ENCODE peak calls at places on chromosomes 16 and 17, in ten cellular contexts. S, T, P, M, D, I, Z, N, L and B are unnamed samples.

GRCh38 chr16:85579883-85580607 is 33.1 kb upstream of the GSE1 start:
- DNase-seq in L (no peak), I (no peak), T (no peak), S (no peak), D (no peak), P (no peak), M (no peak), Z (no peak), N (no peak), B (no peak)

GRCh38 chr17:48818361-48818841 is 1.4 kb upstream of the TTLL6 start:
- DNase-seq in S (no peak), I (no peak), M (no peak), D (no peak), L (no peak), T (no peak), N (no peak), P (no peak), Z (no peak), B (no peak)

GRCh38 chr17:13508916-13509315 is 92.8 kb downstream of the HS3ST3A1 start:
- DNase-seq in Z (no peak), D (no peak), L (no peak), M (no peak), S (no peak), N (no peak), T (no peak), P (no peak), I (no peak), B (no peak)

GRCh38 chr17:73613947-73614655 is 30.1 kb downstream of the SDK2 start:
- DNase-seq in I (no peak), D (no peak), S (no peak), M (no peak), N (no peak), T (no peak), P (peak; percentile 74), Z (no peak), L (no peak), B (no peak)

GRCh38 chr17:12362853-12363252 is 302.8 kb upstream of the MYOCD start:
- DNase-seq in N (no peak), P (no peak), D (no peak), I (no peak), T (no peak), S (no peak), M (no peak), Z (no peak), L (no peak), B (no peak)

GRCh38 chr16:19781196-19781595 is 63.1 kb downstream of the IQCK start:
- DNase-seq in L (no peak), N (no peak), T (no peak), D (no peak), P (no peak), S (no peak), I (no peak), M (no peak), Z (no peak), B (no peak)

GRCh38 chr17:44314031-44314430 is 5.6 kb downstream of the RUNDC3A start:
- DNase-seq in L (no peak), T (no peak), P (no peak), M (no peak), S (no peak), Z (no peak), N (no peak), I (no peak), D (no peak), B (no peak)

GRCh38 chr17:48456584-48456983 is 26.6 kb upstream of the SKAP1 start:
- DNase-seq in P (peak; percentile 73), I (no peak), M (no peak), Z (no peak), S (no peak), L (no peak), T (no peak), N (peak; percentile 22), D (no peak), B (no peak)